ENCODE peak calls at places on chromosomes 4 and X, in five cellular contexts. One of them, this sample, is unnamed.

GRCh38 chr4:2849267-2850140 is 5.9 kb downstream of the ADD1 start:
- DNase-seq in heart left ventricle: no peak
- DNase-seq in AG04450: no peak
- DNase-seq in ovary: no peak
- DNase-seq in Peyer's patch: no peak
- DNase-seq in this sample: no peak

GRCh38 chr4:1122501-1122900 is 9.1 kb upstream of the RNF212 start:
- DNase-seq in heart left ventricle: no peak
- DNase-seq in AG04450: no peak
- DNase-seq in ovary: no peak
- DNase-seq in Peyer's patch: no peak
- DNase-seq in this sample: no peak

GRCh38 chrX:102155806-102156179 is at the start of gene BEX5:
- DNase-seq in heart left ventricle: peak; percentile 28
- DNase-seq in AG04450: no peak
- DNase-seq in ovary: peak; percentile 65
- DNase-seq in Peyer's patch: peak; percentile 82
- DNase-seq in this sample: no peak

GRCh38 chr4:10002278-10002677 is 19.0 kb downstream of the SLC2A9 start:
- DNase-seq in heart left ventricle: no peak
- DNase-seq in AG04450: no peak
- DNase-seq in ovary: no peak
- DNase-seq in Peyer's patch: no peak
- DNase-seq in this sample: no peak

GRCh38 chrX:12685541-12685940 is 105.7 kb upstream of the PRPS2 start:
- DNase-seq in heart left ventricle: no peak
- DNase-seq in AG04450: no peak
- DNase-seq in ovary: no peak
- DNase-seq in Peyer's patch: no peak
- DNase-seq in this sample: no peak

GRCh38 chr4:15011166-15011565 is 8.9 kb downstream of the CPEB2 start:
- DNase-seq in heart left ventricle: no peak
- DNase-seq in AG04450: no peak
- DNase-seq in ovary: no peak
- DNase-seq in Peyer's patch: no peak
- DNase-seq in this sample: no peak

GRCh38 chr4:144399927-144400326 is 246.0 kb upstream of the HHIP start:
- DNase-seq in heart left ventricle: no peak
- DNase-seq in AG04450: peak; percentile 6
- DNase-seq in ovary: no peak
- DNase-seq in Peyer's patch: no peak
- DNase-seq in this sample: peak; percentile 7

GRCh38 chrX:19723427-19723826 is 164.0 kb downstream of the SH3KBP1 start:
- DNase-seq in heart left ventricle: no peak
- DNase-seq in AG04450: no peak
- DNase-seq in ovary: no peak
- DNase-seq in Peyer's patch: no peak
- DNase-seq in this sample: no peak

GRCh38 chr4:22238742-22239141 is 277.1 kb downstream of the ADGRA3 start:
- DNase-seq in heart left ventricle: no peak
- DNase-seq in AG04450: no peak
- DNase-seq in ovary: no peak
- DNase-seq in Peyer's patch: peak; percentile 56
- DNase-seq in this sample: no peak

GRCh38 chr4:185840201-185840600 is 28.2 kb upstream of the SORBS2 start:
- DNase-seq in heart left ventricle: no peak
- DNase-seq in AG04450: no peak
- DNase-seq in ovary: no peak
- DNase-seq in Peyer's patch: no peak
- DNase-seq in this sample: no peak

GRCh38 chrX:119237526-119238035 is 1.5 kb downstream of the PGRMC1 start:
- DNase-seq in heart left ventricle: no peak
- DNase-seq in AG04450: no peak
- DNase-seq in ovary: no peak
- DNase-seq in Peyer's patch: no peak
- DNase-seq in this sample: no peak

GRCh38 chr4:124873361-124874171 is 161.0 kb upstream of the ANKRD50 start:
- DNase-seq in heart left ventricle: no peak
- DNase-seq in AG04450: no peak
- DNase-seq in ovary: no peak
- DNase-seq in Peyer's patch: no peak
- DNase-seq in this sample: no peak

GRCh38 chr4:169668069-169668721 is 47.8 kb downstream of the CLCN3 start:
- DNase-seq in heart left ventricle: no peak
- DNase-seq in AG04450: no peak
- DNase-seq in ovary: no peak
- DNase-seq in Peyer's patch: no peak
- DNase-seq in this sample: no peak

GRCh38 chr4:182925298-182925738 is 8.1 kb upstream of the DCTD start:
- DNase-seq in heart left ventricle: peak; percentile 56
- DNase-seq in AG04450: no peak
- DNase-seq in ovary: peak; percentile 47
- DNase-seq in Peyer's patch: peak; percentile 90
- DNase-seq in this sample: no peak

GRCh38 chr4:140861359-140862181 is 105.4 kb upstream of the TBC1D9 start:
- DNase-seq in heart left ventricle: peak; percentile 69
- DNase-seq in AG04450: peak; percentile 80
- DNase-seq in ovary: peak; percentile 73
- DNase-seq in Peyer's patch: peak; percentile 84
- DNase-seq in this sample: peak; percentile 79

GRCh38 chrX:153488231-153488914 is 6.4 kb upstream of the BGN start:
- DNase-seq in heart left ventricle: peak; percentile 71
- DNase-seq in AG04450: no peak
- DNase-seq in ovary: peak; percentile 63
- DNase-seq in Peyer's patch: no peak
- DNase-seq in this sample: no peak

GRCh38 chr4:118226611-118227010 is 126.2 kb downstream of the PRSS12 start:
- DNase-seq in heart left ventricle: no peak
- DNase-seq in AG04450: no peak
- DNase-seq in ovary: no peak
- DNase-seq in Peyer's patch: no peak
- DNase-seq in this sample: no peak

GRCh38 chr4:164058775-164059174 is 564.3 kb downstream of the TMA16 start:
- DNase-seq in heart left ventricle: no peak
- DNase-seq in AG04450: no peak
- DNase-seq in ovary: no peak
- DNase-seq in Peyer's patch: no peak
- DNase-seq in this sample: no peak

GRCh38 chr4:44118971-44119680 is 329.5 kb downstream of the KCTD8 start:
- DNase-seq in heart left ventricle: no peak
- DNase-seq in AG04450: no peak
- DNase-seq in ovary: no peak
- DNase-seq in Peyer's patch: no peak
- DNase-seq in this sample: no peak

GRCh38 chr4:164768516-164768915 is 14.6 kb downstream of the SMIM31 start:
- DNase-seq in heart left ventricle: no peak
- DNase-seq in AG04450: no peak
- DNase-seq in ovary: no peak
- DNase-seq in Peyer's patch: no peak
- DNase-seq in this sample: no peak

GRCh38 chr4:174828845-174829701 is at the start of gene GLRA3:
- DNase-seq in heart left ventricle: no peak
- DNase-seq in AG04450: no peak
- DNase-seq in ovary: no peak
- DNase-seq in Peyer's patch: peak; percentile 69
- DNase-seq in this sample: no peak

GRCh38 chr4:168791376-168791775 is 218.7 kb downstream of the CBR4 start:
- DNase-seq in heart left ventricle: no peak
- DNase-seq in AG04450: no peak
- DNase-seq in ovary: no peak
- DNase-seq in Peyer's patch: no peak
- DNase-seq in this sample: no peak

GRCh38 chrX:65517923-65518322 is 16.7 kb downstream of the LAS1L start:
- DNase-seq in heart left ventricle: no peak
- DNase-seq in AG04450: no peak
- DNase-seq in ovary: no peak
- DNase-seq in Peyer's patch: no peak
- DNase-seq in this sample: no peak

GRCh38 chr4:88583643-88584470 is 8.4 kb upstream of the HERC3 start:
- DNase-seq in heart left ventricle: no peak
- DNase-seq in AG04450: no peak
- DNase-seq in ovary: no peak
- DNase-seq in Peyer's patch: no peak
- DNase-seq in this sample: no peak

GRCh38 chrX:40085086-40085551 is 12.6 kb downstream of the BCOR start:
- DNase-seq in heart left ventricle: no peak
- DNase-seq in AG04450: peak; percentile 54
- DNase-seq in ovary: no peak
- DNase-seq in Peyer's patch: no peak
- DNase-seq in this sample: peak; percentile 80

GRCh38 chr4:188682321-188682720 is 543.1 kb downstream of the TRIML1 start:
- DNase-seq in heart left ventricle: no peak
- DNase-seq in AG04450: no peak
- DNase-seq in ovary: no peak
- DNase-seq in Peyer's patch: no peak
- DNase-seq in this sample: no peak

GRCh38 chrX:42920752-42921151 is 142.8 kb upstream of the PPP1R2C start:
- DNase-seq in heart left ventricle: no peak
- DNase-seq in AG04450: no peak
- DNase-seq in ovary: no peak
- DNase-seq in Peyer's patch: no peak
- DNase-seq in this sample: no peak

GRCh38 chrX:139094671-139095592 is 383.4 kb upstream of the FGF13 start:
- DNase-seq in heart left ventricle: no peak
- DNase-seq in AG04450: no peak
- DNase-seq in ovary: no peak
- DNase-seq in Peyer's patch: no peak
- DNase-seq in this sample: no peak

GRCh38 chrX:44873415-44874270 is 655 bp downstream of the KDM6A start:
- DNase-seq in heart left ventricle: peak; percentile 48
- DNase-seq in AG04450: no peak
- DNase-seq in ovary: peak; percentile 69
- DNase-seq in Peyer's patch: peak; percentile 77
- DNase-seq in this sample: no peak

GRCh38 chr4:10019521-10020051 is 1.7 kb downstream of the SLC2A9 start:
- DNase-seq in heart left ventricle: no peak
- DNase-seq in AG04450: no peak
- DNase-seq in ovary: peak; percentile 55
- DNase-seq in Peyer's patch: no peak
- DNase-seq in this sample: no peak

GRCh38 chrX:66110112-66110511 is 53.9 kb upstream of the HEPH start:
- DNase-seq in heart left ventricle: peak; percentile 15
- DNase-seq in AG04450: no peak
- DNase-seq in ovary: no peak
- DNase-seq in Peyer's patch: no peak
- DNase-seq in this sample: no peak

GRCh38 chrX:41334866-41335589 is 1.1 kb downstream of the DDX3X start:
- DNase-seq in heart left ventricle: peak; percentile 67
- DNase-seq in AG04450: no peak
- DNase-seq in ovary: peak; percentile 83
- DNase-seq in Peyer's patch: peak; percentile 81
- DNase-seq in this sample: no peak

GRCh38 chr4:84905646-84906045 is 60.8 kb downstream of the WDFY3 start:
- DNase-seq in heart left ventricle: no peak
- DNase-seq in AG04450: no peak
- DNase-seq in ovary: no peak
- DNase-seq in Peyer's patch: no peak
- DNase-seq in this sample: no peak
- TF ChIP-seq CTCF in heart left ventricle: no peak
- TF ChIP-seq CTCF in AG04450: no peak
- TF ChIP-seq CTCF in ovary: no peak
- TF ChIP-seq CTCF in Peyer's patch: no peak
- TF ChIP-seq CTCF in this sample: no peak

DNA sequence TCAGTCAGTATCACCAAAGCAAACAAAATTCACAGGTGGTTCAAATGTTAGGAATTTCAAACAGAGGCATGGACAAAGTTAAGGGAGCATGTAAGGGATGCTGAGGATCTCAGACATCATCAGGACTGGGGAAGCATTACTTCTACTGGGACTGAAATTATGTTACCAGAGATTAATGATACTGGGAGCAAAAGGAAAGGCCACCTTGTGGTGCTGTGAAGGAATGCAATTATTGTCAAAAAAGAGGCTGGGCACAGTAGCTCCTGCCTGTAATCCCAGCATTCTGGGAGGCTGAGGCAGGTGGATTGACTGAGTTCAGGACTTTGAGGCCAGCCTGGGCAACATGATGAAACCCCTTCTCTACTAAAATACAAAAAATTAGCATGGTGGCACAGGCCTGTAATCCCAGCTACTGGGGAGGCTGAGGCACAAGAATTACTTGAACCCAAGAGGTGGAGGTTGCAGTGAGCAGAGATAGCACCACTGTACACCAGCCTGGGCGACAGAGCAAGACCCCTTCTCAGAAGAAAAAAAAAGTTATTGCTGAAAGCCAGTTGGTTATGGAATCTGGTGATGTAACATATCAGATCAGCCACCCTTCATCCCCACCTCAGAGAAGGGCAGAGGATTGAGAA is 954.3 kb downstream of the PCDH7 start:
- DNase-seq in heart left ventricle: no peak
- DNase-seq in AG04450: no peak
- DNase-seq in ovary: no peak
- DNase-seq in Peyer's patch: no peak
- DNase-seq in this sample: no peak
- TF ChIP-seq CTCF in heart left ventricle: peak; percentile 26
- TF ChIP-seq CTCF in AG04450: peak; percentile 51
- TF ChIP-seq CTCF in ovary: no peak
- TF ChIP-seq CTCF in Peyer's patch: no peak
- TF ChIP-seq CTCF in this sample: peak; percentile 48

DNA sequence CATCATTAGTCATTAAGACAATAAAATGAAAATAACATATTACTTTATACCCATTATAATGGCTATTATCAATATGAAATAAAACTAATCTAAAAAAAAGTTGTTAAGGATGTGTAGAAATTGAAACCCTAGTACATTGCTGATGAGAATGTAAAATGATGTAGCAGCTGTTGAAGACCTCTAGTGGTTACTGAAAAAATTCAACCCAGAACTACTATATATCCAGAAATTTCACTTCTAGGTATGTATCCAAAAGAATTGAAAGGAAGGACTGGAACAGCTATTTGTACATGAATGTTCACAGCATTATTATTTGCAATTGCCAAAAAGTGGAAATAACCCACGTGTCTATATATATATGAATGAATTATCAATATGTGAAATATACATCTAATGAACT is 180.3 kb upstream of the KLHL4 start:
- DNase-seq in heart left ventricle: no peak
- DNase-seq in AG04450: no peak
- DNase-seq in ovary: no peak
- DNase-seq in Peyer's patch: no peak
- DNase-seq in this sample: no peak
- TF ChIP-seq CTCF in heart left ventricle: no peak
- TF ChIP-seq CTCF in AG04450: no peak
- TF ChIP-seq CTCF in ovary: no peak
- TF ChIP-seq CTCF in Peyer's patch: no peak
- TF ChIP-seq CTCF in this sample: no peak

GRCh38 chrX:110450050-110450449 is 91.4 kb downstream of the RTL9 start:
- DNase-seq in heart left ventricle: peak; percentile 53
- DNase-seq in AG04450: peak; percentile 15
- DNase-seq in ovary: peak; percentile 73
- DNase-seq in Peyer's patch: peak; percentile 81
- DNase-seq in this sample: peak; percentile 31

GRCh38 chrX:110448459-110448858 is 89.8 kb downstream of the RTL9 start:
- DNase-seq in heart left ventricle: no peak
- DNase-seq in AG04450: no peak
- DNase-seq in ovary: no peak
- DNase-seq in Peyer's patch: no peak
- DNase-seq in this sample: no peak

GRCh38 chrX:110449312-110449711 is 90.7 kb downstream of the RTL9 start:
- DNase-seq in heart left ventricle: no peak
- DNase-seq in AG04450: no peak
- DNase-seq in ovary: no peak
- DNase-seq in Peyer's patch: no peak
- DNase-seq in this sample: no peak

GRCh38 chrX:110454336-110454735 is 95.7 kb downstream of the RTL9 start:
- DNase-seq in heart left ventricle: no peak
- DNase-seq in AG04450: no peak
- DNase-seq in ovary: no peak
- DNase-seq in Peyer's patch: no peak
- DNase-seq in this sample: no peak
- TF ChIP-seq CTCF in heart left ventricle: no peak
- TF ChIP-seq CTCF in AG04450: no peak
- TF ChIP-seq CTCF in ovary: no peak
- TF ChIP-seq CTCF in Peyer's patch: no peak
- TF ChIP-seq CTCF in this sample: no peak

This sample was measured in AG09319.